ENCODE peak calls at places on chromosomes 6 and 20, in five cellular contexts. L is epithelial cell of esophagus; I is mucosa of descending colon; R is CD8-positive, alpha-beta memory T cell; A is right lobe of liver. G is an unnamed sample.

GRCh38 chr6:137864812-137865508 is 2.1 kb upstream of the TNFAIP3 start:
- DNase-seq in L (no peak), I (no peak), R (no peak), A (no peak), G (no peak)

GRCh38 chr6:52994789-52995078 is 350 bp downstream of the GSTA4 start:
- DNase-seq in L (no peak), I (peak), R (no peak), A (peak), G (no peak)

GRCh38 chr6:167130712-167131684 is 8.1 kb downstream of the CCR6 start:
- DNase-seq in L (no peak), I (no peak), R (no peak), A (no peak), G (no peak)

GRCh38 chr6:147509900-147510299 is 1.4 kb downstream of the SAMD5 start:
- DNase-seq in L (no peak), I (peak), R (no peak), A (no peak), G (no peak)

GRCh38 chr6:22149501-22150490 is 147.0 kb downstream of the PRL start:
- DNase-seq in L (no peak), I (no peak), R (no peak), A (no peak), G (peak)

GRCh38 chr6:110492584-110492983 is 16.2 kb upstream of the SLC22A16 start:
- DNase-seq in L (peak), I (no peak), R (no peak), A (no peak), G (no peak)

GRCh38 chr20:14055127-14055742 is 59.9 kb downstream of the MACROD2 start:
- DNase-seq in L (peak), I (peak), R (no peak), A (no peak), G (peak)

GRCh38 chr6:90406142-90406794 is 109.6 kb upstream of the BACH2 start:
- DNase-seq in L (peak), I (no peak), R (no peak), A (no peak), G (no peak)

GRCh38 chr6:136365781-136366354 is 76.2 kb upstream of the BCLAF1 start:
- DNase-seq in L (peak), I (peak), R (no peak), A (peak), G (no peak)

GRCh38 chr6:145789443-145789842 is 25.2 kb downstream of the FBXO30 start:
- DNase-seq in L (no peak), I (no peak), R (no peak), A (peak), G (no peak)

GRCh38 chr20:10705801-10706459 is 32.1 kb upstream of the JAG1 start:
- DNase-seq in L (peak), I (no peak), R (no peak), A (no peak), G (no peak)

GRCh38 chr6:139650941-139651340 is 276.5 kb upstream of the CITED2 start:
- DNase-seq in L (no peak), I (no peak), R (no peak), A (no peak), G (no peak)

GRCh38 chr20:24277196-24277595 is 192.2 kb upstream of the SYNDIG1 start:
- DNase-seq in L (no peak), I (no peak), R (no peak), A (no peak), G (no peak)

GRCh38 chr20:33132858-33133615 is 34.9 kb upstream of the BPIFA2 start:
- DNase-seq in L (no peak), I (no peak), R (no peak), A (no peak), G (no peak)

GRCh38 chr6:166435574-166435973 is 52.8 kb upstream of the MPC1 start:
- DNase-seq in L (no peak), I (peak), R (peak), A (no peak), G (peak)

GRCh38 chr6:137487947-137488735 is 6.1 kb downstream of the OLIG3 start:
- DNase-seq in L (no peak), I (no peak), R (no peak), A (no peak), G (no peak)

GRCh38 chr6:44064089-44064947 is 62.9 kb downstream of the MRPL14 start:
- DNase-seq in L (peak), I (peak), R (no peak), A (no peak), G (no peak)

GRCh38 chr20:51439160-51439689 is 103.3 kb downstream of the NFATC2 start:
- DNase-seq in L (no peak), I (no peak), R (no peak), A (no peak), G (no peak)

GRCh38 chr20:62953167-62953838 is 794 bp downstream of the SLC17A9 start:
- DNase-seq in L (no peak), I (no peak), R (no peak), A (peak), G (no peak)

GRCh38 chr6:138765896-138766487 is 7.6 kb upstream of the CCDC28A start:
- DNase-seq in L (peak), I (peak), R (no peak), A (no peak), G (peak)

GRCh38 chr20:25042531-25043498 is 15.1 kb downstream of the ACSS1 start:
- DNase-seq in L (no peak), I (peak), R (peak), A (peak), G (peak)

GRCh38 chr6:170202416-170203135 is 88.3 kb downstream of the DLL1 start:
- DNase-seq in L (no peak), I (no peak), R (no peak), A (no peak), G (no peak)

GRCh38 chr6:158660331-158660730 is 10.5 kb downstream of the SYTL3 start:
- DNase-seq in L (peak), I (peak), R (peak), A (no peak), G (peak)

GRCh38 chr6:134175532-134176282 is 123.3 kb upstream of the SLC2A12 start:
- DNase-seq in L (peak), I (peak), R (peak), A (peak), G (no peak)

GRCh38 chr6:26199057-26199772 is 112.0 kb downstream of the HFE start:
- DNase-seq in L (peak), I (peak), R (peak), A (peak), G (peak)

GRCh38 chr6:165854061-165854862 is 191.2 kb upstream of the PDE10A start:
- DNase-seq in L (no peak), I (no peak), R (no peak), A (no peak), G (no peak)

GRCh38 chr6:56072856-56073255 is 174.5 kb downstream of the COL21A1 start:
- DNase-seq in L (no peak), I (no peak), R (no peak), A (no peak), G (no peak)

GRCh38 chr6:75376347-75377024 is 91.9 kb upstream of the TMEM30A start:
- DNase-seq in L (peak), I (no peak), R (no peak), A (no peak), G (no peak)

GRCh38 chr20:51772236-51772635 is 4.0 kb upstream of the ATP9A start:
- DNase-seq in L (no peak), I (no peak), R (no peak), A (no peak), G (no peak)

GRCh38 chr6:24430086-24430485 is 27.4 kb downstream of the MRS2 start:
- DNase-seq in L (peak), I (no peak), R (no peak), A (no peak), G (no peak)

GRCh38 chr20:23445596-23446217 is 6.2 kb downstream of the CSTL1 start:
- DNase-seq in L (peak), I (no peak), R (no peak), A (no peak), G (no peak)

GRCh38 chr6:125747589-125748533 is 1.6 kb upstream of the HEY2 start:
- DNase-seq in L (peak), I (peak), R (peak), A (peak), G (no peak)

GRCh38 chr20:15022921-15023320 is 685.5 kb upstream of the FLRT3 start:
- DNase-seq in L (peak), I (no peak), R (no peak), A (no peak), G (no peak)

GRCh38 chr20:38883981-38884733 is 42.1 kb upstream of the FAM83D start:
- DNase-seq in L (no peak), I (no peak), R (no peak), A (no peak), G (no peak)

GRCh38 chr6:11722224-11722623 is 56.4 kb downstream of the ADTRP start:
- DNase-seq in L (no peak), I (no peak), R (no peak), A (no peak), G (no peak)

GRCh38 chr6:17193376-17193775 is 87.8 kb upstream of the RBM24 start:
- DNase-seq in L (no peak), I (no peak), R (no peak), A (no peak), G (no peak)

GRCh38 chr6:34234667-34235604 is 1.7 kb upstream of the HMGA1 start:
- DNase-seq in L (no peak), I (peak), R (peak), A (peak), G (no peak)
- H3K4me3 ChIP-seq in L (no peak), I (no peak), R (peak), A (no peak), G (no peak)

GRCh38 chr6:3195695-3196497 is 31.6 kb downstream of the TUBB2B start:
- DNase-seq in L (no peak), I (no peak), R (no peak), A (no peak), G (no peak)
- H3K4me3 ChIP-seq in L (no peak), I (no peak), R (no peak), A (no peak), G (no peak)

GRCh38 chr6:148593813-148594170 is 153.0 kb upstream of the UST start:
- DNase-seq in L (no peak), I (no peak), R (no peak), A (no peak), G (no peak)
- H3K4me3 ChIP-seq in L (no peak), I (no peak), R (no peak), A (no peak), G (no peak)

GRCh38 chr6:85679445-85680123 is 36.9 kb upstream of the SYNCRIP start:
- DNase-seq in L (no peak), I (no peak), R (no peak), A (no peak), G (no peak)
- H3K4me3 ChIP-seq in L (peak), I (no peak), R (peak), A (peak), G (peak)

DNA sequence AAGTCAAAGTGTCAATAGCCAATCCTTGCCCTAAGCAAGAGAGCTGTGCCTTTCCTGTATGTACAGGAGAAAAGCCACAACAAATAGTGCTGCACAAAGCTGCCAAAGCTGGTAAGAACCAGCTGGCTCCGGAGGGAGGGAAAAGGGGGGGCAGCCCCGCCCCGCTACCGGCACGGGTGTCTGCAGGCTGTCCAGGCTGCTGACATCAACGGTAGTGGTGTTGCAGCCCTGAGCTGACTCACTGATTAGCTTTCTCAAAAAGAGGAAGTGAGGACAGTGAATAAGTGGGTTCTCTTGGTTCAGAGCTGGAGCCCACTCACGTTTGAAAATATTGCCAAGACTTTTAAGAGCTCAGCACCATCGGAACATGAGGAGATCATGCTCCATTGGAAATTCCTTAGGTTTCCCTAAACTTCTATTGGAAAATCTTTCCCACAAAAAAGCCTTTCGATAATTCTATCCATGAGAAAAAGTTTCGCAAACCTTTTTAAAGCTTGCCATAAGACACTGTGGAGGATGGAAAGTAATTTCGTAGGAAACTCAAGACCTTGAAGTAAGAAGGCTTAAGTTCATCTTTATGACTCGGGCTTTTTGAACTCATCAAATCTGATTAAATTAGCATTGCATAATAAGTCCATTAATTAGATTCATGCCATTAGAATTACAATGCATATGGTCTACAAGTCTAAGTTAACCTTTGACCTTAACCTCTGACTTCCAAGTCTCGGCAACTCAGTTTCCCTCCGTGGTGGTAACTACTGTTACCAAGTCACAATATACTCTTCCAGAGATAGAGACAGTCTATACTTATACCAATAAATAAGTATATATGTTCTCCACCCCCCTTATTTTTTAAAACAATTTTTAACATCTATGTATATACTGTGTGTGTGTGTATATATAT is 67.0 kb downstream of the TNFRSF21 start:
- DNase-seq in L (peak), I (peak), R (peak), A (peak), G (peak)
- H3K4me3 ChIP-seq in L (no peak), I (no peak), R (no peak), A (no peak), G (peak)

GRCh38 chr6:41896280-41896679 is 1.1 kb upstream of the USP49 start:
- DNase-seq in L (no peak), I (no peak), R (no peak), A (no peak), G (no peak)
- H3K4me3 ChIP-seq in L (peak), I (no peak), R (no peak), A (no peak), G (peak)

GRCh38 chr6:106163446-106163965 is 77.4 kb downstream of the PRDM1 start:
- DNase-seq in L (no peak), I (peak), R (peak), A (no peak), G (no peak)
- H3K4me3 ChIP-seq in L (no peak), I (no peak), R (peak), A (no peak), G (no peak)

DNA sequence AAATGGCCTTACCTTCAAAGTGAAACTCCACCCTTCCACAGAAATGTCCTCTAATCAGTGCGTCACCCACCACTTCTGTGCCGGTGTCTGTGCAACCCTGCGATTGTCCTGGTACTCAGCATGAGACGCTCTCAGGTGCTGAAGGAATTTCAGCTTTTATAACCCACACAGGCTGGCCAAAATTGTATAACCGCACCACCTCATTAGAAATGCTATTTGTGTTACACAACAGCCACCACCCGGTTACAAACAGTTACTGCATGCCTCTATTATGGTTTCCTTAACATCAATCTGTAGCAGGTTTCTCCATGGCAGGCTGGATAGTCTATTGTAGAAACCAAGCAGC is 51.5 kb downstream of the SLC23A2 start:
- DNase-seq in L (peak), I (peak), R (no peak), A (no peak), G (peak)
- H3K4me3 ChIP-seq in L (no peak), I (no peak), R (no peak), A (peak), G (no peak)

G was measured in Jurkat, Clone E6-1.